ENCODE peak calls at places on chromosomes 5 and 9, in five cellular contexts. W is NCI-H1105 treated with DMSO at 0.1 percent for 48 hours, P is T-helper 1 cell, D is NCI-H1417, Y is endothelial cell. G is an unnamed sample.

GRCh38 chr9:93058357-93059096 is at the start of gene SUSD3:
- DNase-seq in P (peak; percentile 57), W (no peak), D (peak; percentile 48), Y (peak; percentile 66), G (no peak)

GRCh38 chr9:134338394-134339182 is 12.3 kb downstream of the RXRA start:
- DNase-seq in Y (no peak), P (no peak), D (no peak), W (no peak), G (no peak)

GRCh38 chr5:83628360-83628759 is 92.3 kb downstream of the HAPLN1 start:
- DNase-seq in P (no peak), Y (no peak), D (no peak), W (no peak), G (no peak)

GRCh38 chr5:76678056-76678455 is 37.9 kb upstream of the F2R start:
- DNase-seq in W (no peak), D (no peak), Y (no peak), P (no peak), G (no peak)

GRCh38 chr5:53037141-53037859 is 48.1 kb downstream of the ITGA2 start:
- DNase-seq in P (no peak), D (no peak), Y (no peak), W (peak; percentile 77), G (no peak)

GRCh38 chr5:179803651-179804598 is 2.7 kb downstream of the MGAT4B start:
- DNase-seq in D (peak; percentile 58), W (no peak), P (no peak), Y (no peak), G (no peak)

GRCh38 chr5:78647838-78648358 is 674 bp downstream of the LHFPL2 start:
- DNase-seq in Y (peak; percentile 59), P (no peak), W (peak; percentile 17), D (peak; percentile 35), G (peak; percentile 53)

GRCh38 chr9:27350382-27350781 is 53.4 kb upstream of the EQTN start:
- DNase-seq in P (no peak), W (no peak), D (no peak), Y (no peak), G (no peak)

GRCh38 chr5:180670586-180671359 is 21.4 kb upstream of the FLT4 start:
- DNase-seq in Y (peak; percentile 73), D (peak; percentile 7), P (no peak), W (peak; percentile 53), G (peak; percentile 40)

GRCh38 chr5:109563692-109564091 is 126.0 kb upstream of the MAN2A1 start:
- DNase-seq in D (no peak), Y (no peak), P (no peak), W (no peak), G (no peak)

GRCh38 chr9:132670359-132670815 is at the start of gene GTF3C4:
- DNase-seq in W (peak; percentile 61), D (peak; percentile 72), P (peak; percentile 79), Y (peak; percentile 86), G (peak; percentile 88)

GRCh38 chr5:85452322-85453025 is 1067.8 kb upstream of the EDIL3 start:
- DNase-seq in W (no peak), P (no peak), Y (no peak), D (no peak), G (no peak)

GRCh38 chr5:149584106-149584505 is 2.8 kb downstream of the ARHGEF37 start:
- DNase-seq in Y (no peak), P (no peak), D (no peak), W (no peak), G (no peak)

GRCh38 chr5:172153695-172154094 is 34.3 kb downstream of the STK10 start:
- DNase-seq in D (no peak), P (no peak), Y (no peak), W (no peak), G (no peak)

GRCh38 chr9:12539602-12540001 is 153.6 kb upstream of the TYRP1 start:
- DNase-seq in Y (no peak), D (no peak), P (no peak), W (no peak), G (no peak)

GRCh38 chr5:133041910-133042309 is 9.9 kb upstream of the HSPA4 start:
- DNase-seq in P (no peak), W (no peak), D (no peak), Y (no peak), G (no peak)

GRCh38 chr5:74927336-74927735 is 61.1 kb upstream of the FAM169A start:
- DNase-seq in Y (no peak), P (no peak), D (no peak), W (no peak), G (no peak)

GRCh38 chr5:144032375-144032774 is 138.1 kb downstream of the YIPF5 start:
- DNase-seq in P (no peak), W (peak; percentile 68), D (peak; percentile 71), Y (no peak), G (no peak)

GRCh38 chr5:175243441-175243840 is 200.5 kb downstream of the DRD1 start:
- DNase-seq in W (no peak), Y (no peak), D (no peak), P (no peak), G (no peak)

GRCh38 chr9:127450170-127450830 is 906 bp downstream of the RPL12 start:
- DNase-seq in Y (peak; percentile 14), D (no peak), P (no peak), W (peak; percentile 14), G (no peak)

GRCh38 chr9:130570200-130570599 is 9.2 kb upstream of the FUBP3 start:
- DNase-seq in D (no peak), P (no peak), Y (no peak), W (no peak), G (no peak)

GRCh38 chr9:77820293-77820954 is 172.3 kb upstream of the GNA14 start:
- DNase-seq in W (no peak), D (no peak), Y (no peak), P (no peak), G (no peak)

GRCh38 chr5:1670342-1670741 is 129.3 kb downstream of the MRPL36 start:
- DNase-seq in W (no peak), Y (no peak), P (no peak), D (no peak), G (no peak)

GRCh38 chr5:153513171-153513570 is 22.7 kb downstream of the GRIA1 start:
- DNase-seq in W (no peak), P (no peak), Y (no peak), D (no peak), G (no peak)

GRCh38 chr5:180844432-180844831 is 16.6 kb downstream of the ZFP62 start:
- DNase-seq in W (no peak), Y (no peak), D (no peak), P (no peak), G (no peak)

GRCh38 chr5:147617191-147617606 is 107.3 kb upstream of the DPYSL3 start:
- DNase-seq in Y (no peak), W (no peak), D (no peak), P (no peak), G (no peak)

GRCh38 chr9:18622186-18622836 is 148.4 kb downstream of the ADAMTSL1 start:
- DNase-seq in D (no peak), P (no peak), W (no peak), Y (no peak), G (no peak)

GRCh38 chr9:134099123-134099761 is 31.4 kb upstream of the BRD3 start:
- DNase-seq in Y (peak; percentile 26), P (peak; percentile 40), W (peak; percentile 21), D (peak; percentile 41), G (peak; percentile 58)

GRCh38 chr9:80605129-80605528 is 1033.4 kb downstream of the TLE4 start:
- DNase-seq in W (peak; percentile 61), D (peak; percentile 2), P (no peak), Y (no peak), G (no peak)

GRCh38 chr5:154868702-154869101 is 10.3 kb downstream of the CNOT8 start:
- DNase-seq in P (no peak), Y (no peak), D (no peak), W (no peak), G (peak; percentile 25)

GRCh38 chr5:11851965-11852745 is 52.1 kb downstream of the CTNND2 start:
- DNase-seq in D (no peak), Y (no peak), P (no peak), W (no peak), G (no peak)

GRCh38 chr5:39619161-39619818 is 194.5 kb upstream of the DAB2 start:
- DNase-seq in P (no peak), W (no peak), D (no peak), Y (no peak), G (no peak)